ENCODE peak calls at places on chromosomes 7 and 10, in seven cellular contexts. A is BJ, U is right atrium auricular region, D is nephron progenitor cell, H is uterus, O is HFF-Myc, Z is fibroblast of villous mesenchyme. J is an unnamed sample.

GRCh38 chr7:66558201-66558641 is 70.5 kb upstream of the KCTD7 start:
- DNase-seq in U (no peak), A (no peak), O (no peak), H (no peak), D (no peak), Z (no peak), J (no peak)

GRCh38 chr7:101998904-101999236 is 181.4 kb downstream of the CUX1 start:
- DNase-seq in D (no peak), Z (no peak), O (no peak), U (no peak), H (no peak), A (no peak), J (no peak)

GRCh38 chr7:79008786-79009185 is 444.7 kb downstream of the MAGI2 start:
- DNase-seq in D (no peak), O (no peak), H (no peak), U (no peak), A (no peak), Z (no peak), J (no peak)

GRCh38 chr10:13329565-13329964 is 18.5 kb downstream of the SEPHS1 start:
- DNase-seq in U (no peak), O (no peak), A (no peak), Z (no peak), D (no peak), H (no peak), J (no peak)

GRCh38 chr7:102220929-102221850 is 65.5 kb upstream of the SH2B2 start:
- DNase-seq in A (no peak), H (no peak), Z (peak), U (no peak), O (no peak), D (no peak), J (no peak)

GRCh38 chr7:88357794-88358533 is 51.3 kb upstream of the STEAP4 start:
- DNase-seq in O (no peak), Z (peak), U (no peak), A (no peak), D (no peak), H (no peak), J (peak)

GRCh38 chr7:88169717-88170320 is 50.0 kb downstream of the SRI start:
- DNase-seq in O (no peak), A (no peak), D (no peak), H (no peak), Z (peak), U (no peak), J (peak)

GRCh38 chr7:100867796-100868485 is 754 bp downstream of the TRIP6 start:
- DNase-seq in Z (no peak), D (no peak), H (no peak), U (no peak), O (no peak), A (no peak), J (no peak)

GRCh38 chr7:158802535-158803199 is 26.6 kb downstream of the ESYT2 start:
- DNase-seq in A (no peak), U (no peak), Z (peak), H (no peak), D (no peak), O (no peak), J (no peak)

GRCh38 chr10:79192677-79193003 is 123.9 kb downstream of the ZMIZ1 start:
- DNase-seq in D (no peak), H (no peak), A (no peak), U (peak), Z (peak), O (no peak), J (no peak)

GRCh38 chr7:16318989-16319915 is 102.1 kb downstream of the CRPPA start:
- DNase-seq in A (no peak), D (no peak), H (no peak), U (no peak), O (peak), Z (peak), J (no peak)

GRCh38 chr7:28106316-28106957 is 74.2 kb downstream of the JAZF1 start:
- DNase-seq in Z (peak), O (no peak), D (no peak), H (no peak), U (no peak), A (no peak), J (no peak)

GRCh38 chr10:110310741-110311140 is 6.0 kb upstream of the SMNDC1 start:
- DNase-seq in A (no peak), O (no peak), Z (no peak), H (no peak), U (no peak), D (no peak), J (no peak)

GRCh38 chr10:23818484-23818883 is 379.6 kb downstream of the OTUD1 start:
- DNase-seq in A (no peak), D (peak), Z (no peak), U (no peak), O (no peak), H (no peak), J (no peak)

GRCh38 chr10:91328320-91328984 is 81.7 kb upstream of the HECTD2 start:
- DNase-seq in D (no peak), O (no peak), A (no peak), Z (no peak), U (no peak), H (no peak), J (no peak)

GRCh38 chr10:59047957-59048618 is 128.4 kb upstream of the PHYHIPL start:
- DNase-seq in A (no peak), Z (no peak), H (no peak), D (no peak), O (no peak), U (no peak), J (peak)

GRCh38 chr7:102170417-102170970 is 116.2 kb upstream of the SH2B2 start:
- DNase-seq in O (no peak), D (peak), Z (no peak), A (no peak), U (no peak), H (no peak), J (no peak)

GRCh38 chr7:149772821-149773425 is 465 bp downstream of the ZNF467 start:
- DNase-seq in O (no peak), A (no peak), Z (no peak), U (no peak), D (peak), H (no peak), J (no peak)

GRCh38 chr7:158192184-158192835 is 395.3 kb downstream of the PTPRN2 start:
- DNase-seq in O (no peak), U (no peak), D (no peak), H (no peak), A (no peak), Z (no peak), J (no peak)

GRCh38 chr7:77738382-77738781 is 42.1 kb downstream of the RSBN1L start:
- DNase-seq in O (no peak), U (no peak), H (no peak), Z (no peak), A (no peak), D (no peak), J (no peak)

GRCh38 chr7:9250876-9251275 is 817.5 kb downstream of the NXPH1 start:
- DNase-seq in D (no peak), U (no peak), O (no peak), A (no peak), H (no peak), Z (no peak), J (no peak)

GRCh38 chr10:29517352-29517923 is 117.3 kb downstream of the SVIL start:
- DNase-seq in A (no peak), D (peak), U (no peak), Z (peak), O (no peak), H (no peak), J (peak)

GRCh38 chr7:151063212-151063561 is 3.8 kb downstream of the SLC4A2 start:
- DNase-seq in U (no peak), A (no peak), H (peak), Z (peak), O (no peak), D (no peak), J (no peak)

GRCh38 chr7:4681922-4682620 is at the start of gene FOXK1:
- DNase-seq in U (no peak), O (no peak), A (no peak), D (peak), Z (peak), H (peak), J (peak)

GRCh38 chr7:85185355-85186082 is 1.3 kb downstream of the SEMA3D start:
- DNase-seq in A (no peak), Z (peak), O (peak), H (no peak), D (peak), U (peak), J (peak)

GRCh38 chr10:92200564-92200963 is 90.3 kb downstream of the CPEB3 start:
- DNase-seq in U (no peak), H (no peak), Z (no peak), O (no peak), D (no peak), A (no peak), J (no peak)

GRCh38 chr10:5659702-5660528 is 6.5 kb downstream of the ASB13 start:
- DNase-seq in U (peak), H (peak), Z (peak), D (no peak), O (no peak), A (peak), J (peak)

GRCh38 chr10:89975716-89976243 is 274.4 kb downstream of the KIF20B start:
- DNase-seq in H (no peak), Z (peak), A (no peak), O (no peak), U (no peak), D (no peak), J (no peak)

DNA sequence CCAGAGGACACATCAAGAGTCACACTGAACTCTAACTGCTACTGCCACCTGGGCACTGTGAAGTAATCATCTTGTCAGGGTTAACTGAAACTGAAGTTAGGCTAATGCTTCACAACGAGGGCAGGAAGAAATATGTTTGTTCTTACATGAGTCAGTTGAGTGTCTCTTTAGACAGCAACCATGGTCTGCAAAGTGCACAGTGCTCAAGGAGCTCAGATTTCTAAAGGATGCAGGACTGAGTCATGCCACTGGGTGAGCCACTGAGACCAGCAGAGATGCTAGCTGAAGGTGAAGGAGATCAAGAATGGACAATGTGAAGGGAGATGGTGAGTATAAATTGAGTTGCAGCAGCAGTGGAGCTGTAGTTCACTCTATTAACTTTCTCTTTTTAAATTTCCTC is 76.0 kb upstream of the CTTNBP2 start:
- DNase-seq in D (no peak), O (no peak), A (no peak), U (no peak), Z (no peak), H (no peak), J (no peak)
- TF ChIP-seq CTCF in D (no peak), O (no peak), A (no peak), U (no peak), Z (no peak), H (peak), J (no peak)

DNA sequence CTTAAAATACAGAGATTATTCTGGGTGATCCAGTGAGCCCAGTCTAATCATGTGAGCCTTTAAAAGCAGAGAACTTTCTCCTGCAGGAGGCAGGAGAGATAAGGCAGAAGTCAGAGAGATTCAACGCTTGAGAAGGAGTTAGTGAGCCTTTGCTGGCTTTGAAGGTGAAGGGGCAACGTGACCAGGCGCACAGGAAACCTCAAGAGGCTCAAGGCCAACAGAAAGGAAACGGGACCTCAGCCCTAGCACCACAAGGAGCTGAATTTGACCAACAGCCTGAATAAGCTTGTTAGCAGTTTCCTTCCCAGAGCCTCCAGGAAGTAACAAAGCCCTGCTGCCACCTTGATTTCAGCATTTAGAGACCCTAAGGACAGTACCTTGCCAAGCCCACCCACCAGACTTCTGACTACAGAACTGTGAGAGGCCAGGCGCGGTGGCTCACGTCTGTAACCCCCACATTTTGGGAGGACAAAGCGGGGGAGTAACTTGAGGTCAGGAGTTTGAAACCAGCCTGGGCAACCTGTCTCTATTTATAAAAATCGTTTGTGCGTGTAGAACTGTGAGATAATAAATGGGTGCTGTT is 87.3 kb upstream of the KAT6B start:
- DNase-seq in Z (peak), O (no peak), H (no peak), A (no peak), D (no peak), U (no peak), J (peak)
- TF ChIP-seq CTCF in Z (peak), O (no peak), H (peak), A (no peak), D (no peak), U (peak), J (no peak)

GRCh38 chr10:112471878-112472487 is 25.0 kb downstream of the VTI1A start:
- DNase-seq in Z (peak), D (no peak), A (no peak), H (no peak), U (no peak), O (peak), J (peak)
- TF ChIP-seq CTCF in Z (peak), D (peak), A (peak), H (peak), U (peak), O (peak), J (peak)

GRCh38 chr10:101208543-101208942 is 20.7 kb downstream of the LBX1 start:
- DNase-seq in U (no peak), Z (no peak), O (no peak), D (no peak), A (no peak), H (no peak), J (no peak)
- TF ChIP-seq CTCF in U (no peak), Z (no peak), O (no peak), D (no peak), A (no peak), H (no peak), J (no peak)

GRCh38 chr10:50310560-50311174 is 59.4 kb upstream of the ASAH2 start:
- DNase-seq in Z (no peak), D (peak), O (no peak), U (no peak), A (no peak), H (no peak), J (no peak)
- TF ChIP-seq CTCF in Z (peak), D (peak), O (peak), U (peak), A (no peak), H (no peak), J (no peak)